ENCODE peak calls at places on chromosomes 4 and X, in six cellular contexts. O is endothelial cell of umbilical vein, A is K562, V is HepG2, M is A549, K is GM12878. G is an unnamed sample.

GRCh38 chr4:109472343-109472761 is 38.7 kb downstream of the SEC24B start:
- DNase-seq in O (peak; percentile 21), A (peak; percentile 20), V (no peak), M (peak; percentile 7), K (no peak), G (peak; percentile 51)

GRCh38 chr4:13411942-13412341 is 72.2 kb downstream of the RAB28 start:
- DNase-seq in O (no peak), A (no peak), V (no peak), M (no peak), K (no peak), G (no peak)

GRCh38 chr4:24793219-24794005 is 2.0 kb upstream of the SOD3 start:
- DNase-seq in O (no peak), A (peak; percentile 22), V (peak; percentile 25), M (peak; percentile 27), K (no peak), G (no peak)

GRCh38 chrX:148601034-148601433 is 100.6 kb downstream of the AFF2 start:
- DNase-seq in O (no peak), A (no peak), V (no peak), M (no peak), K (no peak), G (peak; percentile 76)

GRCh38 chr4:40065010-40065409 is 8.4 kb downstream of the N4BP2 start:
- DNase-seq in O (no peak), A (no peak), V (no peak), M (no peak), K (no peak), G (no peak)

GRCh38 chrX:13430136-13430827 is 110.4 kb upstream of the ATXN3L start:
- DNase-seq in O (no peak), A (peak; percentile 10), V (no peak), M (peak; percentile 37), K (no peak), G (no peak)

GRCh38 chrX:11336201-11336600 is 43.0 kb downstream of the AMELX start:
- DNase-seq in O (peak; percentile 71), A (no peak), V (no peak), M (no peak), K (no peak), G (no peak)

GRCh38 chr4:13908455-13908854 is 280.9 kb upstream of the BOD1L1 start:
- DNase-seq in O (no peak), A (no peak), V (no peak), M (no peak), K (no peak), G (no peak)

GRCh38 chr4:48372272-48372671 is 30.9 kb downstream of the SLAIN2 start:
- DNase-seq in O (no peak), A (no peak), V (no peak), M (no peak), K (no peak), G (no peak)

GRCh38 chrX:41808042-41808441 is 84.1 kb downstream of the GPR82 start:
- DNase-seq in O (no peak), A (no peak), V (no peak), M (no peak), K (no peak), G (no peak)

GRCh38 chr4:145791988-145792387 is 112.0 kb downstream of the C4orf51 start:
- DNase-seq in O (no peak), A (no peak), V (no peak), M (no peak), K (no peak), G (no peak)

GRCh38 chrX:124211312-124211942 is 121.0 kb upstream of the TEX13D start:
- DNase-seq in O (peak; percentile 12), A (peak; percentile 15), V (peak; percentile 28), M (peak; percentile 32), K (no peak), G (peak; percentile 67)

GRCh38 chrX:153763989-153764755 is at the start of gene PLXNB3:
- DNase-seq in O (peak; percentile 56), A (peak; percentile 58), V (peak; percentile 57), M (peak; percentile 76), K (peak; percentile 0), G (peak; percentile 78)

GRCh38 chrX:139495324-139495723 is 35.2 kb upstream of the F9 start:
- DNase-seq in O (no peak), A (no peak), V (no peak), M (no peak), K (no peak), G (no peak)

GRCh38 chr4:76589402-76589801 is 154.4 kb downstream of the SHROOM3 start:
- DNase-seq in O (no peak), A (no peak), V (no peak), M (peak; percentile 31), K (no peak), G (no peak)

GRCh38 chr4:137310593-137311490 is 221.5 kb downstream of the PCDH18 start:
- DNase-seq in O (no peak), A (no peak), V (no peak), M (no peak), K (no peak), G (no peak)

DNA sequence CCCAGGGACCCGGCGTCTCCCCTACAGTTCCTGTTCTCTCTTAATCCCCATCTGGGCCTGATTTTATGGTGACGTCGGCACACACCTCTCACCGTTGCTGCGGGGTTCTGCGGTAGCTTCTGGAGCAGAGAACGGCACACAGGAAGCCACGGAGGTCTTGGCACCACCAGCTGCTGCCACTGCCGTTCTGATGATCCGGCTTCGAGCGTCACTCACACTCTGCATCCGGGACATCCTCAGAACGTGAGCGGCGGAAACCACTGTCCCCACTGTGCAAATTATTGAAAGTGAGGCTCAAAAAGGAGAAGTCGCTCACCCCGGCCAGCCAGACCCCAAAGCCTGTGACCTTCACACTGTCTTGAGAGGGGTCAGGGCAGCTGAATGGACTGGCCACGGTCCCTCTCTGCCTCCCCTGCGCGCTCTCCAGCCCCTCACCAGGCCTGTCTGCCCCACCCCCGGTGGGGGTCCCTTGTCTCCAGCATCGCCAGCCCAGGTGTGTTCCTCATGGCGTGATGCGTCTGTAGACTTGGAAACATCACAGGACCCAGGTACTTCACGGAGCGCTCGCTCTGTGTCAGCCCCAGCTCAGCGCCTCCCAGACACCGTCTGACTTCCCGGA is 201.1 kb downstream of the AFAP1 start:
- DNase-seq in O (no peak), A (no peak), V (no peak), M (no peak), K (no peak), G (peak; percentile 49)
- TF ChIP-seq MYC in O (no peak), A (no peak), V (no peak), M (no peak), K (no peak), G (no peak)

DNA sequence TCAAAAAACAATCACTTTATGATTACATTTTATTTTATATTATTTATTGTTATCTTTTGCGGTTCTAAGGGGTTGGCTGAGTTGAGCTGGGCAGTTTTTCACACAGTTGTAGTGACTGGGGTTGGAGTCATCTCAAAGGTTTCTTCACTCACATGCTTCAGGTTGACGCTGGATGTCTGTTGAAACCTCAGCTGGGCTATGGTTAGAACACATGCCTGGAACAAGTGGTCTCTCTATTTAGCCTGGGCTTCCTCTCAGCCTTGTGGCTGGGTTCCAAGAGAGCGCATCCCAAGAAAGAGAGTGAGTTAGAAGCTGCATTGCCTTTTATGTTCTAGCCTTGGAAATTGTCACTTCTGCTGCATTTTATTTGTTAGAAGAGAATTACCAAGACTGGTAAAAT is 87.4 kb downstream of the CBLL2 start:
- DNase-seq in O (no peak), A (no peak), V (no peak), M (no peak), K (no peak), G (no peak)
- H3K4me3 ChIP-seq in O (no peak overlapping the region), A (no peak overlapping the region), V (no peak overlapping the region), M (no peak overlapping the region), K (no peak overlapping the region), G (no peak overlapping the region)

GRCh38 chr4:70589785-70590184 is 2.3 kb upstream of the AMBN start:
- DNase-seq in O (no peak), A (no peak), V (no peak), M (no peak), K (no peak), G (no peak)

GRCh38 chr4:70586841-70587240 is 5.2 kb upstream of the AMBN start:
- DNase-seq in O (no peak), A (no peak), V (no peak), M (no peak), K (no peak), G (no peak)

GRCh38 chr4:70581980-70582379 is 10.1 kb upstream of the AMBN start:
- DNase-seq in O (no peak), A (no peak), V (no peak), M (no peak), K (no peak), G (no peak)

DNA sequence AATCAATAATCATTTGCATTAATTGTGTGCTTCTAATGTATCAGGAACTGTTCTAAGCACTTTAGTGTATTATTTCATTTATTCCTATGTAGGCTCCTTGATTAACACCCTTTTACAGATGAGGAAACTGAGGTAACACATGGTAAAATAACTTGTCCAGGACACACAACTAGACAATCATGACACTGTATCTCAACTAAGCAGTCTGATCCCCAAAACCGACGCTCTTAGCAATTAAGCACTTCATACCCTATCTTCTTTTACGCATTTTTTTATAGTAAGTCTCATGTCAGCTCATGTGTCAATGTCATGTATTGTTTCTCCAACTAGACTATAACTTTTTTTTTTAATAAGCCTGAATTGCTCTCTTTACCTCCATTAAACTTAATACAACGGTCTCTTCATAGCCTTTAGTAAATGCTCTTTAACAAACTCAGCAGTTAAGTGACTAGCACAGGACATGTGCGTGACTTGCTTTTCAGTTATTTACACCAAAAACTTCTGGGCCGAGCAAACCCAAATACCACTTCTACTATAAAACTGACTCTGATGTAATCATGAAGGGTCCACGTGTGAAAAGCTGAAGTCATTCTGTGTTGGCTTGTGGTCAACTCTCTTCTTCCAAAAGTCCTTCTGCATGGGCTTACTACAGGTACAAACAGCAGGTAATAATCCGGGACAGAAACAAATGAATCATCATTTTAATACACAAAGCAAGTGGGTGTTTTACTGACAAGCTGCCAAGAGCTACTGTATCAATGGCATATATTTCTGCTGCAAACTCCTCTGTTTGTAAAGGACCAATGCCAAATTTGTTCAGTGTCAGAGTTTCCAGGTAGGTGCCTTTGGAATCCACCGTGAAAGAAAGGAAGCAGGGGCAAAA is 7.9 kb upstream of the AMBN start:
- DNase-seq in O (no peak), A (no peak), V (peak; percentile 55), M (peak; percentile 0), K (no peak), G (no peak)
- TF ChIP-seq MAX in O (no peak), A (no peak), V (no peak), M (no peak), K (no peak), G (no peak)

GRCh38 chrX:10108288-10108687 is 48.5 kb upstream of the CLCN4 start:
- DNase-seq in O (no peak), A (no peak), V (no peak), M (no peak), K (no peak), G (no peak)

GRCh38 chrX:10111364-10112148 is 45.2 kb upstream of the CLCN4 start:
- DNase-seq in O (peak; percentile 17), A (no peak), V (peak; percentile 32), M (no peak), K (peak; percentile 59), G (no peak)

GRCh38 chrX:10110984-10111363 is 45.8 kb upstream of the CLCN4 start:
- DNase-seq in O (peak; percentile 1), A (no peak), V (no peak), M (no peak), K (peak; percentile 59), G (peak; percentile 28)

GRCh38 chrX:10110316-10110932 is 46.4 kb upstream of the CLCN4 start:
- DNase-seq in O (no peak), A (no peak), V (no peak), M (no peak), K (no peak), G (no peak)

DNA sequence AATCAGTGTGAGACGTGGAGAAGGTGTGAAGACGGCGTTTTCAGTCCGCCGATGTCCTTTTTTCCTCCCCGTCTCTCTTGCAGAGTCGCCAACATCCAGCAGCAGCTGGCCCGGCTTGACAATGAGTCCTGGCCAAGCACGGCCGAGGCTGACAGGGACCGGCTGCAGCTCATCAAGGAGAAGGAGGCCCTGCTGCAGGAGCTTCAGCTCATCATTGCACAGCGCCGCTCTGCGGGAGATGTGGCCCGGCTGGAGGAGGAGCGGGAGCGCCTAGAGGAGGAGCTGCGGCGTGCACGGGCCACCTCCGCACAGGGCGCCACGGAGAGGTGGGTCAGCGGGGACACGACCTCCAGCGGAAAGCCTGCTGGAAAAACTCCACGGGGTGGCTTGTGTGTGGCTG is 47.1 kb upstream of the CLCN4 start:
- DNase-seq in O (no peak), A (no peak), V (no peak), M (no peak), K (no peak), G (no peak)
- TF ChIP-seq MYC in O (no peak), A (no peak), V (no peak), M (no peak), K (no peak), G (no peak)

G was measured in NB4.